ENCODE peak calls at places on chromosomes 16 and 17, in eight cellular contexts. V is fibroblast of mammary gland, I is GM12865, L is OCI-LY7, H is BJ, D is AG10803, U is cardiac muscle cell, Z is HAP-1. J is an unnamed sample.
A peak's percentile ranks its signal among the peaks of the same experiment; 100 is the strongest.

GRCh38 chr16:19589771-19590302 is 34.3 kb downstream of the VPS35L start:
- DNase-seq in L (no peak), I (no peak), U (no peak), V (peak; percentile 89), Z (no peak), D (peak; percentile 95), H (peak; percentile 58), J (no peak)

GRCh38 chr16:84800579-84800978 is 19.2 kb upstream of the CRISPLD2 start:
- DNase-seq in D (no peak), H (no peak), V (no peak), L (no peak), Z (no peak), U (no peak), I (no peak), J (no peak)

GRCh38 chr17:66098040-66098439 is 93.9 kb downstream of the CEP112 start:
- DNase-seq in V (peak; percentile 38), U (no peak), I (no peak), Z (no peak), L (no peak), D (peak; percentile 2), H (no peak), J (no peak)

GRCh38 chr16:86530251-86531192 is 20.2 kb downstream of the FOXF1 start:
- DNase-seq in V (no peak), L (no peak), I (no peak), Z (no peak), D (no peak), U (no peak), H (no peak), J (no peak)

GRCh38 chr17:46726106-46726670 is 92.3 kb downstream of the WNT3 start:
- DNase-seq in V (peak; percentile 61), L (peak; percentile 60), U (no peak), D (peak; percentile 38), H (no peak), Z (no peak), I (no peak), J (no peak)

GRCh38 chr17:58965221-58965620 is 141.5 kb downstream of the TRIM37 start:
- DNase-seq in V (peak; percentile 7), I (no peak), L (no peak), D (no peak), U (no peak), Z (no peak), H (no peak), J (peak; percentile 55)

GRCh38 chr16:80656731-80657150 is 115.9 kb downstream of the DYNLRB2 start:
- DNase-seq in L (no peak), D (peak; percentile 11), V (no peak), I (peak; percentile 72), Z (no peak), H (no peak), U (no peak), J (no peak)

GRCh38 chr17:74180336-74180735 is 23.1 kb upstream of the RPL38 start:
- DNase-seq in V (no peak), Z (no peak), L (no peak), U (peak; percentile 44), I (no peak), D (no peak), H (no peak), J (no peak)

GRCh38 chr16:57873218-57873617 is 70.9 kb upstream of the KIFC3 start:
- DNase-seq in U (no peak), V (no peak), I (no peak), H (no peak), L (no peak), Z (peak; percentile 10), D (no peak), J (no peak)

GRCh38 chr16:54926166-54926838 is 4.4 kb upstream of the IRX5 start:
- DNase-seq in Z (peak; percentile 3), L (peak; percentile 70), I (no peak), V (peak; percentile 83), U (no peak), D (peak; percentile 64), H (no peak), J (no peak)

GRCh38 chr16:87207965-87208364 is 109.2 kb downstream of the C16orf95 start:
- DNase-seq in D (peak; percentile 70), H (no peak), U (no peak), V (peak; percentile 59), Z (no peak), L (no peak), I (no peak), J (no peak)

GRCh38 chr17:16171613-16172012 is 43.7 kb downstream of the NCOR1 start:
- DNase-seq in Z (no peak), D (no peak), L (no peak), H (peak; percentile 3), I (no peak), U (no peak), V (peak; percentile 54), J (no peak)

GRCh38 chr17:44464037-44464436 is 39.2 kb downstream of the GPATCH8 start:
- DNase-seq in D (peak; percentile 55), Z (no peak), I (no peak), H (peak; percentile 14), L (no peak), U (no peak), V (peak; percentile 13), J (no peak)

GRCh38 chr16:15444264-15444663 is 9.9 kb downstream of the BMERB1 start:
- DNase-seq in L (no peak), V (no peak), Z (no peak), H (no peak), D (no peak), U (no peak), I (no peak), J (no peak)

GRCh38 chr17:7041607-7042506 is 2.0 kb downstream of the SLC16A11 start:
- DNase-seq in U (no peak), D (no peak), Z (no peak), V (no peak), I (no peak), H (no peak), L (no peak), J (peak; percentile 45)

GRCh38 chr17:7632492-7632894 is 2.6 kb downstream of the SHBG start:
- DNase-seq in V (peak; percentile 65), L (peak; percentile 62), I (peak; percentile 68), Z (peak; percentile 49), U (peak; percentile 66), D (peak; percentile 61), H (no peak), J (peak; percentile 56)

DNA sequence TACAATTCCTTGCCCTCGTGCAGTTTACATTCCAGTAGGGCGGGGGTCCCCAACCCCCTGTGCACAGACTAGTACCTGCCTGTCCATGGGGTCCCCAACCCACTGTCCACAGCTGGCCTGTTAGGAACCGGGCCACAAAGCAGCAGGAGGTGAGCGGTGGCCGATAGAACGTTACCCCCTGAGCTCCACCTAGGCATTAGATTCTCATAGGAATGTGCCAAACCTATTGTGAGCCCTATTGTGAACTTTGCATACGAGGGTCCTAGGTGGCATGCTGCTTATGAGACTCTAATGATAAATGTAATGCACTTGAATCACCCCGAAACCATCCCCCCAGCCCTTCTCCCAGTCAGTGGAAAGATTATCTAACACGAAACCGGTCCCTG is 1.5 kb downstream of the REXO5 start:
- DNase-seq in V (no peak), U (no peak), Z (no peak), I (no peak), D (no peak), L (no peak), H (no peak), J (no peak)
- H3K4me3 ChIP-seq in V (peak overlapping the region; percentile 91), U (peak overlapping the region; percentile 66), Z (no peak overlapping the region), I (peak overlapping the region; percentile 77), D (no peak overlapping the region), L (peak overlapping the region; percentile 99), H (no peak overlapping the region), J (no peak overlapping the region)

DNA sequence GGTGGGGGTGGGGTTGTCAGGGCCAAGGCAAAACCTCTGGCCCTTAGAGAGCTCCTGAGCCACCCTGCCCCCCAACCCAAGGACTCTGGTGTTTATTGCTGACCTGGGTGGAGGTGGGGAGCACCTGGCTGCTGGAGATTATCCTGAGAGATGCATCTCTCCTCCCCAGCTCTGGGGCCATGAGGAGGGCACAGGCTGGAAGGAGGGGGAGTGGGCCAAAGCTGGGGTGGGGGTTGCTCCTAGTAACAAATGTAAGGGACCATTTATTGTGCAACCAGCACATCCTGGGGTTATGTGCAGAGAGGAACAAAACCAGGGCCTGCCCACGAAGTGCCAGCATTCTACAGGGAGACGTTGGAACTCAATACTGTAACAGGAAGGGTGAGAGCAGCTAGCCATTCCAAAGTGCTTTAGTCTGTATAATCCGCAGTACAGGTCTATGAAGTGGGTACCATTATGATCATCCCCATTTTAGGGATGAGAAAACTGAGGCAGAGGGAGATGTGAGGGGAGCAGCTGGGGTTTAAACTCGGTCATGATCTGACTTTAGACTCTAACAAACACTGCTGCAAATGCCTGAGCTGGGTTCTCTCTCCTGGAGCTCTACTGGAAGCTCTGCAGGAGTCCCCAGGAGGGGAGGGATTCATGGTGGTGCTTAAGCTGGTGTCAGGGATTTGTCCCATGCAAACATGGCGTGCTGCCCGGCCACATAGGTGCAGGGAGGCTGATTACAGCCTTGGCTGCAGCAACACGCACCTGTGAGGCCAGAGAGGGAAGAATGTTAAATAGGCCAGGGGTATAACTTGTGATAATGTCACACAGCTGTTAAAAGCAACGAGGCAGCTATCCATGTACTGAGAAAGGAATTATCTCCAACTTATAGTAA is 1.3 kb upstream of the RHBDF2 start:
- DNase-seq in D (no peak), V (no peak), U (no peak), L (no peak), Z (no peak), I (no peak), H (no peak), J (no peak)
- H3K4me3 ChIP-seq in D (no peak overlapping the region), V (no peak overlapping the region), U (no peak overlapping the region), L (no peak overlapping the region), Z (no peak overlapping the region), I (no peak overlapping the region), H (no peak overlapping the region), J (no peak overlapping the region)

GRCh38 chr17:2982854-2983636 is 80.4 kb downstream of the OR1D5 start:
- DNase-seq in Z (no peak), V (peak; percentile 82), D (peak; percentile 86), L (no peak), H (peak; percentile 59), I (no peak), U (no peak), J (no peak)
- H3K4me3 ChIP-seq in Z (no peak overlapping the region), V (no peak overlapping the region), D (peak overlapping the region; percentile 16), L (no peak overlapping the region), H (no peak overlapping the region), I (no peak overlapping the region), U (no peak overlapping the region), J (no peak overlapping the region)

DNA sequence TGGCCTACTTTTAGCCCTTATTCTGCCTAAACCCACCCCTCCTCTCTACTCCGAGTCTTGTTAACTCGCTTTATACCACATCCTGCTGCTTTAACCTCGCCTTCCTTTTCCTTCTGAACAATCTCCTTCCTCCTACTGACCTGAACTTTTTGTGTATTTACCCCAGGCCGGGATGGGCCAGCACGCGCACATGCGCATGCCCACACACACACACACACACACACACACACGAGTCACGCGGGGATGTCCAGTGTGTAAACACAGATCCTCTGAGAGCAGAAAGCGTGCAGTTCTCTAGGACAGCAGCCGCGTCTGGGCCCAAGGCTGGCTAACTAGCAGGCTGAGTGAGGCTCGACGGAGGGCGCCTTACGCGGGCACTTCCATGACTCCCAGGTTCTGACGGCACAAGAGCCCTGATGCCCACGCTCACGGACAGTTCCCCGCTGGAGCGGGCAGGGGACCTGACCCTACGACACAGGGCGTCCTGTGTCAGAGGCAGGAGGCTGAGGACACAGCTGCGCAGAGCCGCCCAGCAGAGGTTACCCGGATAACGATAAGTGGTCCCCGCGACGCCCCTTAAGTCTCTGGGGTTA is 610 bp downstream of the PIK3R5 start:
- DNase-seq in V (no peak), D (no peak), I (peak; percentile 69), U (no peak), H (no peak), Z (no peak), L (no peak), J (peak; percentile 52)
- H3K4me3 ChIP-seq in V (no peak overlapping the region), D (no peak overlapping the region), I (peak overlapping the region; percentile 57), U (no peak overlapping the region), H (no peak overlapping the region), Z (peak overlapping the region; percentile 18), L (peak overlapping the region; percentile 65), J (peak overlapping the region; percentile 32)

J was measured in right lobe of liver.